ENCODE peak calls at places on chromosomes 5 and 9, in nine cellular contexts. K, S, U, J, X, G, B, C and P are unnamed samples. For H3K4me1, the result is how much of the 10 kb centered on the place peaks cover.

GRCh38 chr9:121242219-121242954 is 25.6 kb upstream of the GSN start:
- DNase-seq in X (no peak), C (no peak), B (no peak), U (no peak), G (no peak), K (no peak), S (no peak), J (peak), P (no peak)

GRCh38 chr9:101398930-101399640 is 434 bp downstream of the ZNF189 start:
- DNase-seq in U (no peak), J (no peak), G (no peak), C (no peak), S (peak), K (peak), B (peak), X (no peak), P (no peak)

GRCh38 chr5:166441-167372 is 24.6 kb upstream of the LRRC14B start:
- DNase-seq in J (no peak), C (peak), K (no peak), S (no peak), U (no peak), G (no peak), X (no peak), B (no peak), P (no peak)

GRCh38 chr5:998276-998974 is 10.2 kb upstream of the NKD2 start:
- DNase-seq in B (peak), X (no peak), C (peak), J (peak), S (no peak), K (peak), G (no peak), U (peak), P (no peak)

GRCh38 chr5:79850941-79851693 is 139.9 kb downstream of the MTX3 start:
- DNase-seq in X (no peak), K (no peak), S (no peak), G (no peak), C (no peak), J (no peak), U (no peak), B (no peak), P (peak)

GRCh38 chr9:113219972-113220371 is 1.1 kb downstream of the FKBP15 start:
- DNase-seq in G (no peak), K (no peak), C (no peak), U (no peak), X (no peak), S (no peak), J (peak), B (no peak), P (no peak)

GRCh38 chr5:37254581-37254980 is 5.4 kb upstream of the CPLANE1 start:
- DNase-seq in C (no peak), S (no peak), U (no peak), G (no peak), X (no peak), K (no peak), J (no peak), B (no peak), P (no peak)

GRCh38 chr9:19424176-19424779 is 15.5 kb downstream of the ACER2 start:
- DNase-seq in X (no peak), J (peak), K (no peak), U (no peak), B (no peak), C (no peak), G (no peak), S (no peak), P (no peak)

GRCh38 chr5:98938459-98938858 is 9.7 kb upstream of the CHD1 start:
- DNase-seq in K (no peak), J (peak), C (no peak), X (peak), U (no peak), G (no peak), S (no peak), B (no peak), P (no peak)

GRCh38 chr9:112535811-112536210 is 49.2 kb downstream of the KIAA1958 start:
- DNase-seq in X (no peak), C (no peak), J (peak), U (no peak), G (no peak), K (no peak), S (no peak), B (no peak), P (no peak)

GRCh38 chr9:88535226-88535931 is 401 bp downstream of the NXNL2 start:
- DNase-seq in B (peak), S (no peak), C (no peak), X (no peak), G (no peak), U (no peak), K (no peak), J (no peak), P (no peak)

GRCh38 chr9:135939351-135940265 is 21.6 kb downstream of the UBAC1 start:
- DNase-seq in X (no peak), K (no peak), U (no peak), S (no peak), G (no peak), B (peak), C (no peak), J (peak), P (no peak)

GRCh38 chr9:112815868-112816267 is 65.3 kb downstream of the SNX30 start:
- DNase-seq in U (no peak), K (no peak), B (no peak), G (no peak), S (no peak), J (no peak), X (no peak), C (no peak), P (no peak)

GRCh38 chr5:7329712-7330111 is 66.2 kb upstream of the ADCY2 start:
- DNase-seq in S (no peak), G (no peak), K (no peak), B (no peak), J (no peak), C (no peak), U (no peak), X (no peak), P (no peak)

GRCh38 chr9:96048116-96048953 is 172.8 kb downstream of the ERCC6L2 start:
- DNase-seq in C (no peak), K (no peak), U (no peak), J (peak), G (no peak), X (peak), S (no peak), B (peak), P (no peak)

GRCh38 chr9:79431019-79431679 is 140.6 kb upstream of the TLE4 start:
- DNase-seq in S (no peak), C (no peak), U (no peak), G (no peak), J (no peak), B (no peak), K (no peak), X (no peak), P (no peak)

GRCh38 chr9:124254261-124254682 is 3.5 kb upstream of the NEK6 start:
- DNase-seq in C (no peak), X (no peak), S (no peak), U (no peak), J (no peak), B (no peak), K (no peak), G (no peak), P (no peak)

GRCh38 chr9:112072721-112073553 is 102.2 kb downstream of the SUSD1 start:
- DNase-seq in K (no peak), S (no peak), G (no peak), U (no peak), C (no peak), X (no peak), B (no peak), J (peak), P (no peak)

GRCh38 chr9:74528207-74528606 is 31.1 kb downstream of the RORB start:
- DNase-seq in G (no peak), B (no peak), K (no peak), S (no peak), U (no peak), C (no peak), J (no peak), X (no peak), P (no peak)

GRCh38 chr5:128083033-128083810 is at the start of gene SLC12A2:
- DNase-seq in G (peak), K (peak), B (peak), C (peak), S (peak), U (peak), X (peak), J (peak), P (no peak)

GRCh38 chr5:155103164-155103563 is 89.6 kb downstream of the KIF4B start:
- DNase-seq in C (no peak), J (peak), X (no peak), K (no peak), U (no peak), S (no peak), B (no peak), G (no peak), P (no peak)

GRCh38 chr5:35838370-35839042 is 18.2 kb upstream of the IL7R start:
- DNase-seq in X (no peak), J (no peak), U (no peak), K (no peak), S (no peak), G (no peak), B (no peak), C (no peak), P (no peak)

GRCh38 chr9:136686794-136687711 is at the start of gene AGPAT2:
- DNase-seq in J (peak), G (peak), C (peak), U (peak), S (peak), X (no peak), B (peak), K (peak), P (no peak)

GRCh38 chr9:115999498-115999897 is 154.1 kb upstream of the PAPPA start:
- DNase-seq in X (no peak), J (peak), U (no peak), K (no peak), G (no peak), S (no peak), B (no peak), C (no peak), P (no peak)

GRCh38 chr9:16180546-16180945 is 627.7 kb downstream of the CCDC171 start:
- DNase-seq in B (no peak), J (peak), C (no peak), S (no peak), X (no peak), K (no peak), G (no peak), U (no peak), P (no peak)

GRCh38 chr5:180988592-180988991 is at the start of gene BTNL3:
- DNase-seq in K (no peak), U (no peak), G (no peak), B (no peak), J (no peak), S (no peak), C (no peak), X (no peak), P (no peak)

GRCh38 chr5:124675921-124676846 is 70.3 kb downstream of the ZNF608 start:
- DNase-seq in S (no peak), X (peak), B (no peak), C (no peak), G (no peak), K (no peak), J (peak), U (no peak), P (no peak)

GRCh38 chr5:11622785-11623184 is 281.5 kb downstream of the CTNND2 start:
- DNase-seq in C (no peak), X (no peak), K (no peak), U (no peak), G (no peak), J (no peak), B (no peak), S (no peak), P (no peak)

GRCh38 chr9:70504814-70505213 is 90.4 kb upstream of the KLF9 start:
- DNase-seq in K (no peak), U (no peak), S (no peak), X (no peak), J (peak), B (no peak), C (no peak), G (no peak), P (no peak)

DNA sequence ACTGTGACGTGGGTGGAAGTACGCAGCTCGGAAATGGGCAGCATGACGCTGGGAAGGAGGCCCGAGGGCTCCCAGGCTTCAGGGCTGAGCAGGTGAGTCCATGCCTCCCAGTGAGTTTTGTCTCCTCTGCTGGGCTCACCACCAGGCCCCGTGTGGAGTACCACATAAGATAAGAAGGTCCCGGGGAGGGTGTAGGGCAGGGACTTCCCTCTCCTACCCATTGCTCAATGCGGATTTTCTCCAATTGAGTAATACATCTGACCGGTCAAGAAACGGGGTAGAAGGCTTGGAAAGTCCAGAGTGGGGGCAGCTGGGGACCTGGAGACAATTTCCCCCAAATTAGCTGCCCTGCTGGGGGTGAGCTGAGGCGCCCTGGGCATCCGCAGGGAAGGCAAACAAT is 2.4 kb downstream of the SLC2A6 start:
- DNase-seq in S (no peak), C (no peak), U (no peak), K (no peak), J (peak), G (no peak), X (no peak), B (peak), P (no peak)
- H3K4me1 ChIP-seq in S (under half), C (under half), U (under half), K (under half), J (under half), G (under half), X (under half), B (under half), P (under half)

GRCh38 chr5:67941750-67942450 is 273.7 kb upstream of the PIK3R1 start:
- DNase-seq in B (no peak), U (no peak), J (peak), C (no peak), G (no peak), K (no peak), S (no peak), X (no peak), P (no peak)
- H3K27ac ChIP-seq in B (no peak), U (peak), J (no peak), C (peak), G (no peak), K (peak), S (no peak), X (no peak), P (peak)

GRCh38 chr9:38024036-38024681 is 44.9 kb downstream of the SHB start:
- DNase-seq in J (peak), S (peak), X (peak), G (no peak), K (no peak), B (no peak), U (no peak), C (no peak), P (no peak)

GRCh38 chr9:38026840-38027527 is 42.0 kb downstream of the SHB start:
- DNase-seq in S (no peak), X (no peak), B (no peak), K (no peak), C (no peak), J (no peak), U (no peak), G (no peak), P (no peak)

GRCh38 chr9:38025166-38025565 is 43.9 kb downstream of the SHB start:
- DNase-seq in U (no peak), G (no peak), C (no peak), J (no peak), B (no peak), X (no peak), K (no peak), S (no peak), P (no peak)

GRCh38 chr9:38027714-38028113 is 41.3 kb downstream of the SHB start:
- DNase-seq in U (no peak), S (no peak), K (no peak), X (no peak), J (no peak), G (no peak), B (peak), C (no peak), P (no peak)

GRCh38 chr9:38026021-38026809 is 42.8 kb downstream of the SHB start:
- DNase-seq in U (no peak), J (peak), B (no peak), X (peak), C (peak), G (no peak), S (no peak), K (peak), P (no peak)
- H3K4me3 ChIP-seq in U (no peak), J (no peak), B (no peak), X (no peak), C (peak), G (peak), S (no peak), K (peak), P (no peak)

GRCh38 chr5:157543825-157544622 is 31.6 kb downstream of the ADAM19 start:
- DNase-seq in G (no peak), J (peak), K (no peak), S (no peak), C (no peak), X (no peak), U (no peak), B (peak), P (no peak)
- H3K4me1 ChIP-seq in G (under half), J (under half), K (under half), S (under half), C (under half), X (under half), U (half or more), B (under half), P (half or more)

GRCh38 chr9:134316444-134317160 is 9.7 kb upstream of the RXRA start:
- DNase-seq in G (no peak), B (peak), U (no peak), K (no peak), C (no peak), X (no peak), J (peak), S (no peak), P (no peak)

GRCh38 chr9:134314950-134315715 is 11.1 kb upstream of the RXRA start:
- DNase-seq in S (no peak), G (no peak), X (no peak), U (no peak), J (no peak), C (no peak), B (peak), K (no peak), P (no peak)

GRCh38 chr9:134314039-134314949 is 12.0 kb upstream of the RXRA start:
- DNase-seq in C (no peak), S (no peak), U (no peak), X (no peak), G (no peak), B (peak), K (no peak), J (no peak), P (no peak)

GRCh38 chr9:134317431-134318414 is 8.5 kb upstream of the RXRA start:
- DNase-seq in C (no peak), X (no peak), B (peak), J (peak), U (no peak), G (no peak), S (no peak), K (no peak), P (no peak)

DNA sequence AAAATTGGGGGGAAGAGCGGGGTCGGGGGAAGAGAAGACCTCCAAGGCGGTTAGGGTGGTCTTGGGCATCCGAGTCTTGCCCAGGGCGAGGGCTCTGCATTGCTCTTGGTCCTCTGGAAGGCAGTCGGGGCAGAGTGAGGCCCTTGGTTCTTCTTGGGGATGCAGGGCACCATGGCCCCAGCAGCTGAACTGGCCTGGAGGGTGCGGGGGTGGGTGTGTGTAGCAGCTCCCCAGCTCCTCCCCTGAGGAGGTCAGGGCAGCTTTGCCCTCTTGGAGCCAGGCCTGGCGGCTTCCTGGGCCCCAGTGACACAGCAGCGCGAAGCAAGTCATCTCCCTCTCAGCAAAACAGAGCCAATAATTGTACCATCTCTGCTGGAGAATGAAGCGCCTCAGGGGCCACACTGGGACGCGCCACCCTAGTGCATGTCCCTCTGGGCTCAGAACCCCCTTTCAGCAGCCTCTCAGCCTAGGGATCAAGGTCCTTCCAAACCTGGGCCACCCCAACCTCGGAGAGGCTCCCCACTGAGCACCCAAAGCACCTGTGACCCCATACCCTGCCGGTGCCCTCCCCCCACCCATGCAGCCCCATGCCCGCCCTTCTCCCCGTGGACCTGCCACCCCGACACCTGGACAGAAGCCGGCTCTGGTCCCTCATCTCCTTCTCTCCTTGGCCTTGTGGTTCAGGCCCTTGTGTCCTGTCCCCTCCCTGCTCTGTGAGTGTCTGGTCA is 10.4 kb upstream of the RXRA start:
- DNase-seq in X (no peak), U (no peak), G (no peak), C (no peak), S (no peak), B (peak), K (no peak), J (no peak), P (no peak)
- H3K27ac ChIP-seq in X (no peak), U (no peak), G (no peak), C (no peak), S (no peak), B (no peak), K (no peak), J (peak), P (no peak)

GRCh38 chr9:35681341-35682002 is 7.7 kb downstream of the CA9 start:
- DNase-seq in B (peak), S (no peak), K (no peak), G (no peak), J (peak), X (no peak), C (no peak), U (no peak), P (no peak)
- H3K4me3 ChIP-seq in B (no peak), S (no peak), K (no peak), G (no peak), J (no peak), X (no peak), C (no peak), U (no peak), P (no peak)

DNA sequence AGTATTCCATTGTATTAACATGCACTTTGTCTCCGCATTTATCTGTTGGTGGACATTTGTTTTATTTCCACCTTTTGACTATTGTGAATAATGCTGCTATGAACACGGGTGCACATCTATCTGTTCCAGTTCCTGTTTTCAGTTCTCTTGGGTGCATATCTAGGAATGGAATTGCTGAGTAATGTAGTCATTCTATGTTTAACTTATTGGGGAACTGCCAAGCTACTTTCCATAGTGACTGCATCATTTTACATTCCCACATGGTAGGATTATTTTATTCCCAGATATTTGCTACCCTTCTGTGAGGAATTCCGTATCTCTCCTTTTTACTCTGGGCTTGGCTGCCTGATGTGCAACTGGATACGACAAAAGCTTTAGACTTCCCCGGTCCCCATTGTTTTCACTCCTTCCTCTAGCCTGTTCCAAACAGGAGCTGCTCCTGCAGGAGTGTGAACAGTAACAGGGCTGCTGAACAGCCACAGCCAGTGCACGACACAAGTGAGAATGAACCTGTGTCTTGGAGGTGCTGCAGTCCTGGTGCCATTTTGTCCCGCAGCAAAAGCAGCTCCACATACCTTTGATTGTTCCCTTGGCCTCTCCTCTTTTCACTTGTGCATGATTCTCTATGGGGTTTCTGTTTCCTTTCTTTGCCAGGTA is 7.1 kb downstream of the TAS2R1 start:
- DNase-seq in X (no peak), G (no peak), S (no peak), B (no peak), C (no peak), U (no peak), J (peak), K (no peak), P (no peak)
- H3K4me1 ChIP-seq in X (under half), G (under half), S (under half), B (under half), C (under half), U (under half), J (under half), K (under half), P (under half)

DNA sequence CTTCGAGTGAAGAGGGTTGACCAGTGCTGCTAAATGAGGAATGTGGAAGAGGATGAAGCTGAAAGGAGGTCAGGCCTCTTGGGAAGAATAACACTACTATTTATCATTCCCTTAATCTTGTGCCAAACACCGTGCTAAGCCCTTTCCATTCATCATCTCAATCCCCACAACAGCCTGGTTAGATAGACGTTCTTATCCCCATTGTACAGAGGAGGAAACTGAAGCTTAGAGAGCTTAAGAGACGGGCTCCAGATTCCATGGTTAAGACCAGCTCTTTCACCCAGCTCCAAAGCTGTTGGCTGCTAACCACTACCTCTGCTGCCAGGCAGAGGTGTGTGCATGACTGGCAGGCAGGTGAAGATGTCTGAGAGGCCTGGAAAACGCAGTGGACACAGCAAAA is 868 bp upstream of the EPB41L4B start:
- DNase-seq in U (no peak), G (no peak), K (no peak), S (no peak), X (no peak), C (no peak), J (no peak), B (no peak), P (no peak)
- H3K27ac ChIP-seq in U (no peak), G (no peak), K (no peak), S (no peak), X (no peak), C (no peak), J (no peak), B (no peak), P (no peak)